ENCODE peak calls at places on chromosomes 4 and X, in five cellular contexts. One of them, this sample, is unnamed.

GRCh38 chr4:1573830-1574459 is 110.2 kb downstream of the FAM53A start:
- DNase-seq in lower leg skin: no peak
- DNase-seq in fibroblast of villous mesenchyme: no peak
- DNase-seq in astrocyte: no peak
- DNase-seq in testis: no peak
- DNase-seq in this sample: no peak

GRCh38 chr4:101345596-101346311 is 1.6 kb downstream of the PPP3CA start:
- DNase-seq in lower leg skin: peak
- DNase-seq in fibroblast of villous mesenchyme: peak
- DNase-seq in astrocyte: no peak
- DNase-seq in testis: peak
- DNase-seq in this sample: no peak

GRCh38 chrX:133776072-133776471 is 209.3 kb downstream of the GPC3 start:
- DNase-seq in lower leg skin: no peak
- DNase-seq in fibroblast of villous mesenchyme: no peak
- DNase-seq in astrocyte: no peak
- DNase-seq in testis: peak
- DNase-seq in this sample: no peak

GRCh38 chrX:49266536-49267445 is 2.3 kb upstream of the FOXP3 start:
- DNase-seq in lower leg skin: no peak
- DNase-seq in fibroblast of villous mesenchyme: no peak
- DNase-seq in astrocyte: no peak
- DNase-seq in testis: no peak
- DNase-seq in this sample: no peak

GRCh38 chr4:186010821-186011220 is 58.1 kb upstream of the TLR3 start:
- DNase-seq in lower leg skin: no peak
- DNase-seq in fibroblast of villous mesenchyme: no peak
- DNase-seq in astrocyte: no peak
- DNase-seq in testis: no peak
- DNase-seq in this sample: no peak

GRCh38 chr4:183846951-183847350 is 58.2 kb upstream of the STOX2 start:
- DNase-seq in lower leg skin: no peak
- DNase-seq in fibroblast of villous mesenchyme: no peak
- DNase-seq in astrocyte: no peak
- DNase-seq in testis: no peak
- DNase-seq in this sample: no peak

GRCh38 chr4:169248645-169249044 is 22.1 kb downstream of the SH3RF1 start:
- DNase-seq in lower leg skin: no peak
- DNase-seq in fibroblast of villous mesenchyme: no peak
- DNase-seq in astrocyte: no peak
- DNase-seq in testis: no peak
- DNase-seq in this sample: no peak

GRCh38 chrX:19715711-19716638 is 171.4 kb downstream of the SH3KBP1 start:
- DNase-seq in lower leg skin: no peak
- DNase-seq in fibroblast of villous mesenchyme: no peak
- DNase-seq in astrocyte: no peak
- DNase-seq in testis: no peak
- DNase-seq in this sample: no peak

GRCh38 chrX:138748480-138748879 is 37.0 kb upstream of the FGF13 start:
- DNase-seq in lower leg skin: no peak
- DNase-seq in fibroblast of villous mesenchyme: peak
- DNase-seq in astrocyte: no peak
- DNase-seq in testis: no peak
- DNase-seq in this sample: no peak

GRCh38 chr4:47915378-47915777 is 995 bp upstream of the NFXL1 start:
- DNase-seq in lower leg skin: no peak
- DNase-seq in fibroblast of villous mesenchyme: no peak
- DNase-seq in astrocyte: no peak
- DNase-seq in testis: no peak
- DNase-seq in this sample: no peak

GRCh38 chr4:64781737-64782326 is 372.6 kb upstream of the TECRL start:
- DNase-seq in lower leg skin: no peak
- DNase-seq in fibroblast of villous mesenchyme: peak
- DNase-seq in astrocyte: no peak
- DNase-seq in testis: no peak
- DNase-seq in this sample: no peak

GRCh38 chr4:77193511-77194236 is 36.7 kb downstream of the CCNG2 start:
- DNase-seq in lower leg skin: peak
- DNase-seq in fibroblast of villous mesenchyme: no peak
- DNase-seq in astrocyte: no peak
- DNase-seq in testis: peak
- DNase-seq in this sample: peak

GRCh38 chr4:152500798-152501434 is 35.0 kb downstream of the FBXW7 start:
- DNase-seq in lower leg skin: no peak
- DNase-seq in fibroblast of villous mesenchyme: peak
- DNase-seq in astrocyte: peak
- DNase-seq in testis: peak
- DNase-seq in this sample: peak

GRCh38 chr4:79652232-79652631 is 244.2 kb upstream of the GK2 start:
- DNase-seq in lower leg skin: no peak
- DNase-seq in fibroblast of villous mesenchyme: peak
- DNase-seq in astrocyte: peak
- DNase-seq in testis: no peak
- DNase-seq in this sample: no peak

GRCh38 chr4:127134490-127134889 is 498.3 kb upstream of the INTU start:
- DNase-seq in lower leg skin: no peak
- DNase-seq in fibroblast of villous mesenchyme: no peak
- DNase-seq in astrocyte: no peak
- DNase-seq in testis: no peak
- DNase-seq in this sample: no peak

GRCh38 chr4:74109116-74109791 is 10.3 kb upstream of the CXCL2 start:
- DNase-seq in lower leg skin: no peak
- DNase-seq in fibroblast of villous mesenchyme: peak
- DNase-seq in astrocyte: peak
- DNase-seq in testis: no peak
- DNase-seq in this sample: no peak

GRCh38 chrX:49273181-49273727 is 3.7 kb downstream of the PPP1R3F start:
- DNase-seq in lower leg skin: no peak
- DNase-seq in fibroblast of villous mesenchyme: no peak
- DNase-seq in astrocyte: no peak
- DNase-seq in testis: no peak
- DNase-seq in this sample: no peak

GRCh38 chr4:25970691-25971427 is 56.8 kb downstream of the SMIM20 start:
- DNase-seq in lower leg skin: no peak
- DNase-seq in fibroblast of villous mesenchyme: peak
- DNase-seq in astrocyte: peak
- DNase-seq in testis: no peak
- DNase-seq in this sample: no peak

GRCh38 chrX:68286980-68287379 is 146.3 kb downstream of the OPHN1 start:
- DNase-seq in lower leg skin: no peak
- DNase-seq in fibroblast of villous mesenchyme: no peak
- DNase-seq in astrocyte: no peak
- DNase-seq in testis: no peak
- DNase-seq in this sample: no peak

GRCh38 chr4:99207069-99207743 is 11.8 kb downstream of the ADH6 start:
- DNase-seq in lower leg skin: no peak
- DNase-seq in fibroblast of villous mesenchyme: no peak
- DNase-seq in astrocyte: no peak
- DNase-seq in testis: no peak
- DNase-seq in this sample: no peak

GRCh38 chrX:10101269-10101668 is 55.5 kb upstream of the CLCN4 start:
- DNase-seq in lower leg skin: no peak
- DNase-seq in fibroblast of villous mesenchyme: peak
- DNase-seq in astrocyte: no peak
- DNase-seq in testis: no peak
- DNase-seq in this sample: no peak

GRCh38 chr4:41991916-41992767 is 1.8 kb downstream of the SLC30A9 start:
- DNase-seq in lower leg skin: no peak
- DNase-seq in fibroblast of villous mesenchyme: peak
- DNase-seq in astrocyte: peak
- DNase-seq in testis: no peak
- DNase-seq in this sample: no peak

GRCh38 chrX:1453951-1454785 is 1.5 kb upstream of the ASMTL start:
- DNase-seq in lower leg skin: peak
- DNase-seq in fibroblast of villous mesenchyme: peak
- DNase-seq in astrocyte: peak
- DNase-seq in testis: peak
- DNase-seq in this sample: peak

GRCh38 chr4:65502151-65502691 is 168.1 kb downstream of the EPHA5 start:
- DNase-seq in lower leg skin: no peak
- DNase-seq in fibroblast of villous mesenchyme: peak
- DNase-seq in astrocyte: peak
- DNase-seq in testis: no peak
- DNase-seq in this sample: no peak

GRCh38 chrX:2224597-2225235 is 276.1 kb downstream of the DHRSX start:
- DNase-seq in lower leg skin: no peak
- DNase-seq in fibroblast of villous mesenchyme: no peak
- DNase-seq in astrocyte: no peak
- DNase-seq in testis: no peak
- DNase-seq in this sample: no peak

GRCh38 chr4:74948279-74948678 is 15.4 kb downstream of the PARM1 start:
- DNase-seq in lower leg skin: no peak
- DNase-seq in fibroblast of villous mesenchyme: no peak
- DNase-seq in astrocyte: no peak
- DNase-seq in testis: no peak
- DNase-seq in this sample: no peak

DNA sequence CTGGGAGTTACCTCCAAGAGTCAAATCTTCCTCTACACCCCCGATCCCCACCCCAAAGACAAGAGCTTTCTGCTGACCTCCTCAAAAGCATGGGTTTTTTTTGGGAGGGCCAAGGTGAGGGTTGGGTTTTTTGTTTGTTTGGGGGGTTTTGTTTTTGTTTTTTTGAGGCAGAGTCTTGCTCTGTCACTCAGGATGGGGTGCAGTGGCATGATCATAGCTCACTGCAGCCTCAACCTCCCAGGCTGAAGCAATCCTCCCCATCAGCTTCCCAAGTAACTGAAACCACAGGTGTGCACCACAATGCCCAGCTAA is 18.7 kb upstream of the WFS1 start:
- DNase-seq in lower leg skin: no peak
- DNase-seq in fibroblast of villous mesenchyme: no peak
- DNase-seq in astrocyte: no peak
- DNase-seq in testis: no peak
- DNase-seq in this sample: no peak
- TF ChIP-seq CTCF in lower leg skin: no peak
- TF ChIP-seq CTCF in fibroblast of villous mesenchyme: no peak
- TF ChIP-seq CTCF in astrocyte: no peak
- TF ChIP-seq CTCF in testis: no peak
- TF ChIP-seq CTCF in this sample: peak

DNA sequence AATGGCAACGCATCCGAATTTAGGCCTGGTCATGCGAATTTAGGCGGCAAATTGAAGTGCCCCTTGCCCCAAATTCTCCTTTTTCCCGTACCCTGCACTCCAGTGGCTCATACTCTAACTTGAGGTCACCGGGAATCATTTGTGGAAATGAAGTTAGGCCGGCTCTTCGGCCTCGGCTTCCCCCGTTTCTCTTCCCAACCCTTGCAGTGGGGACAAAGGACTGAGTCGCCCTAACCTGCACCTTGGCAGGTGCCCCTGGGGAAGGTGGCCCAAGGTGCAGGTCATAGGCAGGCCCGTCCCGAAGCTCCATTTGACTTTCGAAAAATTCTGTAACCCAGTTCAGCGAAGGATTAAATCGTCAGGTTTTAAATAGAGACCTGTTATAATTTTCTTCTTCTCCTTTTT is 811 bp downstream of the SRD5A3 start:
- DNase-seq in lower leg skin: no peak
- DNase-seq in fibroblast of villous mesenchyme: no peak
- DNase-seq in astrocyte: no peak
- DNase-seq in testis: no peak
- DNase-seq in this sample: no peak
- H3K4me3 ChIP-seq in lower leg skin: peak
- H3K4me3 ChIP-seq in fibroblast of villous mesenchyme: peak
- H3K4me3 ChIP-seq in astrocyte: peak
- H3K4me3 ChIP-seq in testis: peak
- H3K4me3 ChIP-seq in this sample: peak

GRCh38 chr4:102578819-102579218 is 77.7 kb downstream of the NFKB1 start:
- DNase-seq in lower leg skin: no peak
- DNase-seq in fibroblast of villous mesenchyme: no peak
- DNase-seq in astrocyte: no peak
- DNase-seq in testis: no peak
- DNase-seq in this sample: no peak
- TF ChIP-seq CTCF in lower leg skin: no peak
- TF ChIP-seq CTCF in fibroblast of villous mesenchyme: peak
- TF ChIP-seq CTCF in astrocyte: no peak
- TF ChIP-seq CTCF in testis: no peak
- TF ChIP-seq CTCF in this sample: no peak

GRCh38 chr4:158870282-158871049 is 101.6 kb downstream of the FNIP2 start:
- DNase-seq in lower leg skin: no peak
- DNase-seq in fibroblast of villous mesenchyme: no peak
- DNase-seq in astrocyte: no peak
- DNase-seq in testis: no peak
- DNase-seq in this sample: no peak
- H3K4me3 ChIP-seq in lower leg skin: no peak
- H3K4me3 ChIP-seq in fibroblast of villous mesenchyme: no peak
- H3K4me3 ChIP-seq in astrocyte: no peak
- H3K4me3 ChIP-seq in testis: no peak
- H3K4me3 ChIP-seq in this sample: peak

DNA sequence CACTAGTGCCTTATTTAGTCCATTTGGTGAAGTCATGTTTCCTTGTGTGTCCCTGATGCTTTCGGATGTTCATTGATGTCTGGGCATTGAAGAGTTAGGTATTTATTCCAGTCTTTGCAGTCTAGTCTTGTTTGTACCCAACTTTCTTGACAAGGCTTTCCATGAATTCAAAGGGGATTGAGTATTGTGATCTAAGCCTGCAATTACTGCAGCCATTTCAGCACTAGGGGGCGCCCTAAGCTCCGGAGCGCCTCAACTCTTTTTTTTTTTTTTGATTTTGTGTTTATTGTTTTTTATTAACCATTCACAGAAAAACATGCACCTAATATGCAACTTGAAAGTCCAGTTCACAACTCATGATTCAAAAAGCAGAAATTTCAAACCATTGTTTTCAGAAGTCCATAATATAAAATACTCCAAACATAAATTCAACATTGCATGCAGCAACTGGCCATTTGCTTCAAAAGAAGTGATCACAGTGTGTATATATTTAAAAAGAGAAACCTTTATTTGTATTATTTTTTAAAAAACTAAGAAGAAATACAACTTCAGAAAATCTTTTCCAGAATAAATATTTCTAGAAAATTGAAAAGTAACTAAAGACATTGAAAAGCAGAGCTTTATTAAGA is 59.2 kb downstream of the PTPN13 start:
- DNase-seq in lower leg skin: no peak
- DNase-seq in fibroblast of villous mesenchyme: no peak
- DNase-seq in astrocyte: no peak
- DNase-seq in testis: no peak
- DNase-seq in this sample: no peak
- TF ChIP-seq CTCF in lower leg skin: no peak
- TF ChIP-seq CTCF in fibroblast of villous mesenchyme: peak
- TF ChIP-seq CTCF in astrocyte: peak
- TF ChIP-seq CTCF in testis: peak
- TF ChIP-seq CTCF in this sample: no peak